ENCODE peak calls at places on chromosomes 1 and 21, in ten cellular contexts. U is tibial nerve, G is brain microvascular endothelial cell, Y is fibroblast of mammary gland, F is IMR-90, C is lower lobe of right lung, P is fibroblast of lung, Q is HL-60, I is PC-3, H is AG04450. Z is an unnamed sample.

GRCh38 chr1:73943270-73943669 is 254.7 kb downstream of the LRRIQ3 start:
- DNase-seq in F (no peak), C (no peak), H (no peak), Y (no peak), U (no peak), P (no peak), Q (no peak), I (peak), G (no peak), Z (no peak)

GRCh38 chr21:26388731-26389231 is 184.3 kb downstream of the CYYR1 start:
- DNase-seq in Q (no peak), U (no peak), P (peak), I (peak), C (no peak), G (peak), H (no peak), F (peak), Y (peak), Z (no peak)

GRCh38 chr1:81556968-81557367 is 243.8 kb upstream of the ADGRL2 start:
- DNase-seq in C (no peak), I (no peak), H (no peak), Y (no peak), Q (no peak), U (no peak), F (no peak), P (no peak), G (no peak), Z (no peak)

GRCh38 chr1:94202241-94202640 is 35.1 kb downstream of the ARHGAP29 start:
- DNase-seq in Q (no peak), Y (no peak), H (no peak), C (no peak), I (no peak), G (no peak), F (no peak), P (no peak), U (no peak), Z (no peak)

GRCh38 chr1:91755888-91756287 is 130.1 kb downstream of the TGFBR3 start:
- DNase-seq in Y (no peak), C (no peak), H (no peak), P (no peak), U (no peak), F (no peak), G (no peak), Q (no peak), I (no peak), Z (no peak)

GRCh38 chr1:20442920-20443625 is 42.9 kb downstream of the CAMK2N1 start:
- DNase-seq in G (no peak), C (no peak), Y (peak), U (no peak), I (no peak), F (peak), Q (no peak), H (no peak), P (no peak), Z (no peak)

GRCh38 chr1:43302226-43302625 is 1.4 kb downstream of the TIE1 start:
- DNase-seq in C (no peak), I (no peak), G (no peak), H (no peak), Q (no peak), P (no peak), F (no peak), Y (no peak), U (no peak), Z (no peak)

GRCh38 chr21:15480160-15480559 is 249.6 kb upstream of the USP25 start:
- DNase-seq in I (no peak), H (no peak), Q (no peak), P (no peak), U (no peak), F (no peak), G (no peak), Y (no peak), C (no peak), Z (no peak)

GRCh38 chr1:214002060-214002459 is 14.3 kb downstream of the PROX1 start:
- DNase-seq in G (no peak), Q (no peak), I (no peak), P (no peak), C (no peak), F (no peak), Y (no peak), U (no peak), H (no peak), Z (no peak)

GRCh38 chr1:238999944-239000343 is 386.4 kb upstream of the CHRM3 start:
- DNase-seq in I (no peak), Q (no peak), H (no peak), U (no peak), C (no peak), Y (no peak), F (no peak), P (no peak), G (no peak), Z (no peak)

GRCh38 chr1:98870959-98871903 is 133.4 kb downstream of the PLPPR5 start:
- DNase-seq in F (no peak), C (no peak), Q (peak), U (no peak), I (no peak), Y (peak), P (no peak), H (no peak), G (peak), Z (no peak)

GRCh38 chr21:31338892-31339368 is 5.1 kb downstream of the TIAM1 start:
- DNase-seq in Y (no peak), F (no peak), P (no peak), I (no peak), G (no peak), Q (no peak), U (no peak), C (no peak), H (no peak), Z (no peak)

GRCh38 chr1:229108598-229109201 is 162.2 kb upstream of the RAB4A start:
- DNase-seq in Y (no peak), Q (no peak), C (no peak), H (no peak), I (peak), G (no peak), P (no peak), F (no peak), U (no peak), Z (peak)

GRCh38 chr1:167987174-167987573 is 50.3 kb upstream of the MPC2 start:
- DNase-seq in I (peak), Q (no peak), F (peak), U (no peak), C (no peak), P (no peak), Y (peak), H (no peak), G (no peak), Z (no peak)

GRCh38 chr1:94727846-94728715 is 92.1 kb upstream of the SLC44A3 start:
- DNase-seq in U (no peak), Y (peak), Q (no peak), I (peak), F (peak), H (peak), G (peak), P (peak), C (no peak), Z (peak)

GRCh38 chr1:235074335-235075120 is 54.1 kb downstream of the TOMM20 start:
- DNase-seq in U (no peak), G (peak), Q (no peak), C (peak), I (peak), H (no peak), Y (peak), F (peak), P (peak), Z (no peak)

GRCh38 chr1:239084459-239085080 is 301.8 kb upstream of the CHRM3 start:
- DNase-seq in Q (no peak), H (no peak), P (no peak), Y (no peak), G (no peak), C (no peak), I (no peak), U (no peak), F (no peak), Z (no peak)

GRCh38 chr1:220407101-220407683 is 120.7 kb upstream of the MARK1 start:
- DNase-seq in H (no peak), P (no peak), Q (no peak), G (no peak), U (no peak), I (no peak), F (no peak), Y (no peak), C (no peak), Z (no peak)

GRCh38 chr1:220410681-220411080 is 117.3 kb upstream of the MARK1 start:
- DNase-seq in P (peak), H (no peak), Y (peak), U (no peak), I (peak), C (no peak), F (no peak), G (no peak), Q (no peak), Z (no peak)

GRCh38 chr1:220409751-220410370 is 118.1 kb upstream of the MARK1 start:
- DNase-seq in F (no peak), Q (no peak), G (peak), C (no peak), Y (no peak), U (no peak), I (no peak), P (no peak), H (no peak), Z (no peak)
- TF ChIP-seq CTCF in F (no peak), Q (no peak), G (no peak), C (no peak), Y (no peak), U (no peak), I (no peak), P (no peak), H (no peak), Z (no peak)

GRCh38 chr1:204684206-204684536 is 1.4 kb downstream of the LRRN2 start:
- DNase-seq in P (no peak), H (no peak), G (no peak), I (no peak), Q (no peak), C (no peak), F (no peak), Y (no peak), U (no peak), Z (no peak)
- H3K4me3 ChIP-seq in P (no peak), H (no peak), G (no peak), I (peak), Q (no peak), C (peak), F (no peak), Y (no peak), U (peak), Z (peak)

GRCh38 chr1:209643295-209644020 is 8.8 kb downstream of the LAMB3 start:
- DNase-seq in H (no peak), U (no peak), Y (peak), P (peak), G (no peak), Q (no peak), I (no peak), C (no peak), F (no peak), Z (no peak)
- TF ChIP-seq CTCF in H (no peak), U (no peak), Y (no peak), P (no peak), G (no peak), Q (no peak), I (no peak), C (no peak), F (no peak), Z (no peak)

GRCh38 chr1:205449750-205450443 is 5.9 kb downstream of the BLACAT1 start:
- DNase-seq in P (peak), Y (peak), Q (no peak), C (peak), I (peak), F (peak), G (peak), U (no peak), H (no peak), Z (peak)
- H3K4me3 ChIP-seq in P (peak), Y (peak), Q (no peak), C (peak), I (peak), F (no peak), G (peak), U (no peak), H (peak), Z (peak)

DNA sequence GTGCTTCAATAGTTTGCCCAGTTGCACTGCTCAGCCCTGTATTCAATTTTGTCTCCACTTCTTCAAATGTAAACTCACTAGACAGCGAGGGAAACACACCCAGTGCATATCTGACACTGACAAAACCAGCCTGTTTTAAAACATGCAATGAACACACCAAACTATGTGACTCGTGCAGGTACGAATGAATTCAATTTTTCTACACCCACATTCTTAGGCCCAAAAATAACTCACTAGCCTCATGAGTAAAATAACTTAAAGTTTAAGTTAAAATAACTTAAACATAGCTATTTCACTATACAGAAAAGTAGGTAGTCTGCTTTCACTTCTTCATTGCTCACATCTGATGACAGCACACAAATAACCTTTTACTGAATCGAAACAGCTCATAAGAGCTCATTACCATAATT is 21.1 kb downstream of the TTC13 start:
- DNase-seq in P (no peak), Q (no peak), F (no peak), U (no peak), G (no peak), I (no peak), H (no peak), C (no peak), Y (no peak), Z (no peak)
- TF ChIP-seq CTCF in P (no peak), Q (no peak), F (no peak), U (no peak), G (no peak), I (no peak), H (no peak), C (no peak), Y (no peak), Z (no peak)

DNA sequence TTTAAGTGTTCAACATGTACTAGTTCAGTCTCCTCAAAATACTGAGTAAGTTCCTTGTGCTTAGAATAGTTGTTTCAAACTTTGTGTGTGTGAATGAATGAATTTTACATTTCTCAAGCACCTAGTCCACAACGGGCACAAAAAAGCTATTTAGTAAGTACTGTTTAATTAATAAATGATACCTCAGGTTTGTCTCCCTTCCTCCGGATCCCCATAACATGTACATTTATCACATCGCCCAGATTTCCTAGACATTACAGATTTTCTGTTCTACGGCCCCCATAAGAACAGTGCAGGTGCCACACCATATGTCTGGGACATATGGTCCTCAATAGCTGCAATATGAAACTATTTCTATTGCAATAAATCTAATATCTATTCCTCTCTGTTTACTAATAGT is 1.3 kb upstream of the TTF2 start:
- DNase-seq in F (no peak), I (peak), H (no peak), C (no peak), Q (no peak), U (no peak), P (no peak), G (no peak), Y (no peak), Z (no peak)
- H3K4me3 ChIP-seq in F (no peak), I (peak), H (no peak), C (peak), Q (peak), U (no peak), P (no peak), G (peak), Y (no peak), Z (peak)

GRCh38 chr1:52748119-52748518 is 21.9 kb downstream of the ZYG11B start:
- DNase-seq in F (no peak), I (peak), G (no peak), P (peak), U (no peak), C (no peak), Q (no peak), Y (no peak), H (no peak), Z (no peak)
- TF ChIP-seq CTCF in F (peak), I (peak), G (no peak), P (peak), U (peak), C (no peak), Q (no peak), Y (no peak), H (peak), Z (peak)

DNA sequence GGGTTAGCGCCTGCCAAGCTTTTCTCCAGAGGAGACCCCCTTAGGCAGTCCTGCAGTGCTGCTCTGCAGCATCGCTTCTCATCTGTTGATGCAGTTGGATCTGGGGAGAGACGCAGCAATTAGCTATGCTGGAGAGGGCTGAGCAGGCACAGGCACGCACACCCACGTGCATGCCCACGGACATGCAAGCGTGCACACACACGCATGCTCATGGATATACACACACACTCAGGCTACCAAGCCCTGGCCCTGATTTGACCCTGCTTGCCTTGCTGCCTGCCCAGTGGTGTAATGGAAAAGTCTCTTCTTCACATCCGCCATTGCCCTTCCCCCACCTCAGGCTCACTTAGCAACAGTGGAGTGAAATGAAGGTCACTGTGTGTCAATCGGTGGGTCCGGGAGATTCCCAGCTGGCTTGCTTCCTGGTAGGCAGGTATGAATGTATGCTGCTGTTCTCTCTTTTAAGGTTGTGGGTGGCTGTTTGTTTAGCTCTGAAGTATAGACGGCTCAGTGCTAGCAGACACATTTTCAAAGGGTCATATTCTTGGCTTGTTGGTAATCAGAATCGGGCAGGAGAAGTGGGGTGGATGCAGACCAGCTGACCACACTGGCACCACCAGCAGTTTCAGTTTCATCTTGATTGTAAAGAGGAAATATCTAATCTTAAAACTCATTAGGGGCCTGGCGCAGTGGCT is 9.5 kb downstream of the ATP1B1 start:
- DNase-seq in I (no peak), G (peak), F (peak), C (peak), Y (no peak), Q (no peak), P (no peak), H (no peak), U (no peak), Z (no peak)
- H3K4me3 ChIP-seq in I (no peak), G (no peak), F (no peak), C (peak), Y (no peak), Q (no peak), P (no peak), H (no peak), U (no peak), Z (no peak)

GRCh38 chr1:28756846-28757245 is 20.1 kb downstream of the YTHDF2 start:
- DNase-seq in G (no peak), Y (no peak), P (no peak), H (no peak), Q (no peak), I (peak), U (no peak), F (no peak), C (no peak), Z (no peak)
- TF ChIP-seq CTCF in G (peak), Y (peak), P (peak), H (peak), Q (no peak), I (peak), U (no peak), F (peak), C (peak), Z (peak)

GRCh38 chr1:201500670-201501120 is 6.2 kb downstream of the CSRP1 start:
- DNase-seq in P (peak), F (no peak), Y (no peak), C (no peak), G (no peak), H (no peak), U (peak), I (no peak), Q (no peak), Z (no peak)

GRCh38 chr1:201501812-201502510 is 5.0 kb downstream of the CSRP1 start:
- DNase-seq in F (no peak), P (no peak), Y (no peak), C (no peak), H (no peak), I (no peak), Q (no peak), G (no peak), U (no peak), Z (no peak)

GRCh38 chr1:201502511-201502857 is 4.4 kb downstream of the CSRP1 start:
- DNase-seq in U (no peak), I (no peak), P (no peak), H (no peak), Q (no peak), G (no peak), F (no peak), Y (no peak), C (no peak), Z (no peak)

GRCh38 chr1:201499795-201500669 is 6.9 kb downstream of the CSRP1 start:
- DNase-seq in C (no peak), I (no peak), F (no peak), H (no peak), G (no peak), P (no peak), U (no peak), Y (no peak), Q (no peak), Z (no peak)

GRCh38 chr1:201501144-201501543 is 5.8 kb downstream of the CSRP1 start:
- DNase-seq in I (no peak), Y (peak), U (no peak), C (no peak), Q (no peak), H (peak), G (peak), F (peak), P (peak), Z (no peak)
- H3K4me3 ChIP-seq in I (no peak), Y (no peak), U (peak), C (no peak), Q (no peak), H (no peak), G (no peak), F (no peak), P (no peak), Z (no peak)

Z was measured in retinal pigment epithelial cell.